ENCODE peak calls at places on chromosomes 12 and 14, in eight cellular contexts. X is EL; K is ELR; P is activated naive CD8-positive, alpha-beta T cell treated with anti-CD3 and anti-CD28 coated beads for 36 hours; H is stimulated activated CD8-positive, alpha-beta memory T cell treated with anti-CD3 and anti-CD28 coated beads, Interleukin-7, amount 100 ng/mL, for 1 hour; S is cardiac fibroblast; L is MV-4-11; I is NCI-H1436. B is an unnamed sample.
A peak's percentile ranks its signal among the peaks of the same experiment; 100 is the strongest.

GRCh38 chr14:73283592-73284379 is 46.5 kb downstream of the PAPLN start:
- DNase-seq in L (no peak), S (no peak), X (no peak), I (no peak), K (peak; percentile 24), H (no peak), P (no peak), B (no peak)

GRCh38 chr12:123089631-123090353 is 61.1 kb downstream of the PITPNM2 start:
- DNase-seq in P (no peak), I (no peak), H (no peak), L (peak; percentile 93), S (peak; percentile 98), X (peak; percentile 96), K (peak; percentile 98), B (peak; percentile 92)

GRCh38 chr12:49622501-49623141 is 740 bp upstream of the PRPF40B start:
- DNase-seq in H (no peak), K (peak; percentile 64), L (peak; percentile 31), I (no peak), S (peak; percentile 22), X (no peak), P (peak; percentile 60), B (peak; percentile 61)

GRCh38 chr12:116186482-116187157 is 90.9 kb downstream of the MED13L start:
- DNase-seq in X (no peak), I (no peak), P (no peak), L (no peak), S (no peak), H (no peak), K (no peak), B (no peak)

GRCh38 chr14:29220077-29220476 is 453.5 kb downstream of the FOXG1 start:
- DNase-seq in L (no peak), I (peak; percentile 20), S (no peak), H (no peak), P (no peak), X (no peak), K (no peak), B (no peak)

GRCh38 chr14:80955434-80955939 is at the start of gene TSHR:
- DNase-seq in X (no peak), S (no peak), L (no peak), K (no peak), I (no peak), H (no peak), P (no peak), B (no peak)

GRCh38 chr12:122951979-122952892 is 14.0 kb downstream of the ABCB9 start:
- DNase-seq in L (peak; percentile 55), I (peak; percentile 22), X (peak; percentile 70), P (peak; percentile 69), H (peak; percentile 49), S (peak; percentile 80), K (peak; percentile 83), B (peak; percentile 91)

GRCh38 chr14:61153914-61154545 is 127.1 kb downstream of the TMEM30B start:
- DNase-seq in H (no peak), K (no peak), S (no peak), X (no peak), I (no peak), P (no peak), L (peak; percentile 92), B (no peak)

B was measured in GM03348.